ENCODE peak calls at places on chromosomes 13 and 19, in four cellular contexts. W is body of pancreas, Y is A673, L is tibial nerve. F is an unnamed sample. For H3K4me1, the result is how much of the 10 kb centered on the place peaks cover.

GRCh38 chr13:37173214-37173613 is 67.8 kb upstream of the CSNK1A1L start:
- DNase-seq in W (no peak), Y (peak), L (no peak), F (no peak)

GRCh38 chr19:30640266-30640965 is 268.2 kb downstream of the ZNF536 start:
- DNase-seq in W (no peak), Y (no peak), L (no peak), F (no peak)

GRCh38 chr19:1373042-1373533 is 10.6 kb upstream of the NDUFS7 start:
- DNase-seq in W (no peak), Y (no peak), L (no peak), F (no peak)

GRCh38 chr13:31073859-31074718 is 87.6 kb downstream of the HSPH1 start:
- DNase-seq in W (no peak), Y (peak), L (no peak), F (no peak)

GRCh38 chr13:111286162-111286561 is 34.3 kb upstream of the TEX29 start:
- DNase-seq in W (no peak), Y (no peak), L (no peak), F (no peak)

GRCh38 chr13:73903561-73903960 is 230.6 kb downstream of the KLF12 start:
- DNase-seq in W (no peak), Y (no peak), L (no peak), F (no peak)

GRCh38 chr19:4933528-4933927 is 24.2 kb downstream of the UHRF1 start:
- DNase-seq in W (no peak), Y (no peak), L (peak), F (no peak)

GRCh38 chr13:51862965-51863364 is 1.2 kb downstream of the CCDC70 start:
- DNase-seq in W (no peak), Y (peak), L (no peak), F (no peak)

GRCh38 chr13:26202365-26202972 is 19.6 kb downstream of the RNF6 start:
- DNase-seq in W (no peak), Y (no peak), L (no peak), F (no peak)

GRCh38 chr19:11612816-11613511 is 15.7 kb downstream of the ZNF627 start:
- DNase-seq in W (no peak), Y (no peak), L (no peak), F (no peak)

GRCh38 chr19:5036733-5037681 is 68.1 kb downstream of the KDM4B start:
- DNase-seq in W (no peak), Y (peak), L (peak), F (no peak)

GRCh38 chr13:25132021-25132420 is 36.1 kb downstream of the PABPC3 start:
- DNase-seq in W (no peak), Y (no peak), L (no peak), F (no peak)

GRCh38 chr13:28434934-28435333 is 60.0 kb downstream of the FLT1 start:
- DNase-seq in W (no peak), Y (no peak), L (no peak), F (no peak)

GRCh38 chr19:33872445-33873320 is 76.0 kb downstream of the KCTD15 start:
- DNase-seq in W (no peak), Y (no peak), L (no peak), F (peak)

GRCh38 chr13:24270639-24271131 is 38.7 kb upstream of the C1QTNF9 start:
- DNase-seq in W (peak), Y (peak), L (peak), F (peak)

DNA sequence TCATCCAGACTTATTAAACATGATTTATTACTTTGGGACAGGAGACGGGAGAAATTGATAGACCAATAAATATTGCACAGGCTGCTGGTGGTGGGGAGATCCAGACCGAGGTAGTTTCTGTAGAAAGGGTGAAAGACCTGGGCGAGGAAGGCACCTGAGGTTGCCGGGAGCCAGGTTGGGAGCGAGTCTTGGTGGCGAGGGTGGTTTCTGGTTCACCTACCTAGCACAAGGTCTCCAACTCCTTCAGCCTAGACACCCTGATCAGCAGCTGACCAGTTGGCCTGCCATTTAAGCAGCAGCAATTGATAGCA is 7.0 kb downstream of the EMP3 start:
- DNase-seq in W (no peak), Y (no peak), L (no peak), F (no peak)
- H3K4me1 ChIP-seq in W (under half), Y (under half), L (under half), F (under half)

DNA sequence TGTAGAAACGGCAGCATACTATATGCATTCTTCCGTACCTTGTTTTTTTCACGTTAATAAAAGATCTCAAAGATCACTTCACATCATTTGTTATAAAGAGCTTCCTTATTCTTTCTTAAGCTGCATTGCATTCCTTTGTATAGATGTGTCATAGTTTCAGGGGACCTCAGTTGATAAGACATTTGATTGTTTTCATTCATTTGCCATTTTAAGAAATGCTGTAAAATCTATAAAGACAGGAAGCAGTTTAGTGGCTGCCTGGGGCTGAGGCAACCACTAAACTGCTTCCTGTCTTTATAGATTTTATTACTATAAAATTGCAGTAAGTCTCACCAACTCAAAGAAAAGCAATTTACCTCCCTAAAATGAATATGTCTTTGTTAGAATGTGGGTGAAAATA is 59.4 kb downstream of the ZDHHC20 start:
- DNase-seq in W (no peak), Y (peak), L (no peak), F (no peak)
- H3K4me3 ChIP-seq in W (no peak), Y (no peak), L (no peak), F (no peak)

GRCh38 chr19:40611900-40612698 is 10.9 kb downstream of the LTBP4 start:
- DNase-seq in W (no peak), Y (no peak), L (no peak), F (peak)
- H3K4me1 ChIP-seq in W (under half), Y (under half), L (half or more), F (under half)

DNA sequence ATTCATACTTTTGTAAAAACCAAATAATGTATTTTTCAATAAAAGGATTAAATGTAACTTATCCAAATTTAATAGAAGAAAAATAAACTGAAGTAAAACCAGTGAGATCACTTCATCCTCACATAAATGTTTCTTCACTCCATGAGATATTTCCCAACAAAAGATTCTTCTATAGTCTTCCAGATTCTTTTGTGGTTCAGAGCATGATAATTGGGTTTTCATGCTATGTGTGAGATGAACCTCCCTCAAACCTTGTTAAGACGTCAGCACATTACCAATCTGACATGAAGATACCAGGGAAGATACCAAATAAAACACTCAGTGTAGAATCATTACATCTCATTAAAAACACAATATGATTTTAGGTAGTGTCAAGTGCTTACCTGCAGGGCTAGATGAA is 62.9 kb upstream of the OXGR1 start:
- DNase-seq in W (no peak), Y (peak), L (no peak), F (no peak)
- H3K4me3 ChIP-seq in W (no peak), Y (no peak), L (no peak), F (no peak)

GRCh38 chr19:28577666-28578065 is 635.3 kb downstream of the UQCRFS1 start:
- DNase-seq in W (no peak), Y (no peak), L (no peak), F (no peak)
- H3K4me1 ChIP-seq in W (under half), Y (under half), L (under half), F (under half)

GRCh38 chr19:39679791-39680168 is 24.1 kb downstream of the LGALS16 start:
- DNase-seq in W (no peak), Y (no peak), L (no peak), F (no peak)
- H3K4me3 ChIP-seq in W (no peak), Y (no peak), L (no peak), F (no peak)

GRCh38 chr19:17113127-17113785 is 37.7 kb downstream of the MYO9B start:
- DNase-seq in W (no peak), Y (no peak), L (no peak), F (no peak)
- H3K4me1 ChIP-seq in W (under half), Y (under half), L (under half), F (under half)

DNA sequence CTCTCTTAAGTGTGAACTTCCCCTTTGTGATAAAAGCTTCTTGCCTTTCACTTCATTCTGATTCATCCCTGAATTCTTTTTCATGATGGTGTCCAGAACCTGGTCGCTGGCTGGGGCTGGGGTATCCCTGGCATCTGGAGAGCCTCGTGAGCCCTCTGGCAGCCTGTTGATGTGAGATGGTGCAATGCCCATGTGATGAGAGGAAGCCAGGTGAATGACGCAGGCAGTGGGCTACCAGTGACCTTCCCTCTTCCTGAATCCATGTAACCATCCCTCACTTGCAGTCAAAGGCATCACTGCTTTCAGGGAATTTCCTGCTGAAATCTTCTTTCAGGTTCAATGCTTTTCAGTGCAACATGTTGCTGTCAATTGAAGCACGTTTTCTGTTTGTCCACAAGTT is 158.6 kb upstream of the SLC10A2 start:
- DNase-seq in W (no peak), Y (no peak), L (no peak), F (no peak)
- H3K4me3 ChIP-seq in W (no peak), Y (no peak), L (no peak), F (no peak)

F was measured in ascending aorta.